ENCODE peak calls at places on chromosome 21, in six cellular contexts. One of them, this sample, is unnamed.

GRCh38 chr21:44831227-44831626 is 13.4 kb upstream of the SUMO3 start:
- DNase-seq in adrenal gland: no peak
- DNase-seq in kidney: no peak
- DNase-seq in fibroblast of villous mesenchyme: no peak
- DNase-seq in fibroblast of the aortic adventitia: no peak
- DNase-seq in body of pancreas: no peak
- DNase-seq in this sample: no peak

GRCh38 chr21:27480841-27481261 is 514.0 kb upstream of the ADAMTS5 start:
- DNase-seq in fibroblast of villous mesenchyme: peak; percentile 54
- DNase-seq in adrenal gland: no peak
- DNase-seq in kidney: no peak
- DNase-seq in body of pancreas: no peak
- DNase-seq in fibroblast of the aortic adventitia: peak; percentile 81
- DNase-seq in this sample: no peak

GRCh38 chr21:38229260-38229877 is 27.4 kb upstream of the KCNJ15 start:
- DNase-seq in fibroblast of the aortic adventitia: no peak
- DNase-seq in body of pancreas: no peak
- DNase-seq in kidney: no peak
- DNase-seq in fibroblast of villous mesenchyme: no peak
- DNase-seq in adrenal gland: no peak
- DNase-seq in this sample: no peak

GRCh38 chr21:44701541-44701940 is 4.6 kb downstream of the KRTAP10-12 start:
- DNase-seq in body of pancreas: no peak
- DNase-seq in fibroblast of the aortic adventitia: no peak
- DNase-seq in kidney: no peak
- DNase-seq in adrenal gland: no peak
- DNase-seq in fibroblast of villous mesenchyme: no peak
- DNase-seq in this sample: no peak

GRCh38 chr21:17089121-17089520 is 423.7 kb upstream of the CXADR start:
- DNase-seq in kidney: no peak
- DNase-seq in fibroblast of villous mesenchyme: peak; percentile 66
- DNase-seq in adrenal gland: no peak
- DNase-seq in body of pancreas: no peak
- DNase-seq in fibroblast of the aortic adventitia: no peak
- DNase-seq in this sample: no peak

GRCh38 chr21:45075606-45076244 is 1.3 kb downstream of the ADARB1 start:
- DNase-seq in body of pancreas: no peak
- DNase-seq in kidney: no peak
- DNase-seq in fibroblast of villous mesenchyme: peak; percentile 33
- DNase-seq in adrenal gland: no peak
- DNase-seq in fibroblast of the aortic adventitia: peak; percentile 27
- DNase-seq in this sample: no peak

GRCh38 chr21:23951251-23951650 is 1656.0 kb downstream of the MRPL39 start:
- DNase-seq in fibroblast of the aortic adventitia: peak; percentile 21
- DNase-seq in kidney: no peak
- DNase-seq in body of pancreas: no peak
- DNase-seq in adrenal gland: no peak
- DNase-seq in fibroblast of villous mesenchyme: no peak
- DNase-seq in this sample: no peak

GRCh38 chr21:43749686-43750262 is 26.3 kb downstream of the CSTB start:
- DNase-seq in body of pancreas: no peak
- DNase-seq in fibroblast of the aortic adventitia: no peak
- DNase-seq in fibroblast of villous mesenchyme: no peak
- DNase-seq in adrenal gland: no peak
- DNase-seq in kidney: peak; percentile 74
- DNase-seq in this sample: no peak

GRCh38 chr21:42311816-42312625 is 3.2 kb downstream of the TFF3 start:
- DNase-seq in adrenal gland: peak; percentile 31
- DNase-seq in body of pancreas: no peak
- DNase-seq in fibroblast of the aortic adventitia: no peak
- DNase-seq in kidney: no peak
- DNase-seq in fibroblast of villous mesenchyme: no peak
- DNase-seq in this sample: no peak

GRCh38 chr21:37748351-37748750 is 167.9 kb downstream of the KCNJ6 start:
- DNase-seq in fibroblast of the aortic adventitia: no peak
- DNase-seq in fibroblast of villous mesenchyme: no peak
- DNase-seq in body of pancreas: no peak
- DNase-seq in adrenal gland: no peak
- DNase-seq in kidney: no peak
- DNase-seq in this sample: no peak

GRCh38 chr21:43467785-43468184 is 40.9 kb upstream of the SIK1 start:
- DNase-seq in adrenal gland: no peak
- DNase-seq in fibroblast of villous mesenchyme: no peak
- DNase-seq in fibroblast of the aortic adventitia: no peak
- DNase-seq in kidney: peak; percentile 2
- DNase-seq in body of pancreas: no peak
- DNase-seq in this sample: no peak

GRCh38 chr21:38839683-38840286 is 34.1 kb downstream of the ETS2 start:
- DNase-seq in body of pancreas: no peak
- DNase-seq in adrenal gland: no peak
- DNase-seq in fibroblast of villous mesenchyme: peak; percentile 96
- DNase-seq in fibroblast of the aortic adventitia: peak; percentile 91
- DNase-seq in kidney: no peak
- DNase-seq in this sample: no peak

GRCh38 chr21:37677006-37677405 is 239.3 kb downstream of the KCNJ6 start:
- DNase-seq in fibroblast of the aortic adventitia: no peak
- DNase-seq in fibroblast of villous mesenchyme: no peak
- DNase-seq in kidney: no peak
- DNase-seq in body of pancreas: no peak
- DNase-seq in adrenal gland: no peak
- DNase-seq in this sample: no peak

GRCh38 chr21:44982558-44983244 is 42.9 kb downstream of the SLX9 start:
- DNase-seq in adrenal gland: peak; percentile 50
- DNase-seq in fibroblast of villous mesenchyme: peak; percentile 82
- DNase-seq in fibroblast of the aortic adventitia: no peak
- DNase-seq in body of pancreas: no peak
- DNase-seq in kidney: peak; percentile 78
- DNase-seq in this sample: no peak

GRCh38 chr21:44872266-44872567 is 1.3 kb downstream of the PTTG1IP start:
- DNase-seq in fibroblast of the aortic adventitia: no peak
- DNase-seq in adrenal gland: no peak
- DNase-seq in fibroblast of villous mesenchyme: no peak
- DNase-seq in kidney: no peak
- DNase-seq in body of pancreas: no peak
- DNase-seq in this sample: no peak

GRCh38 chr21:38815060-38815405 is 9.3 kb downstream of the ETS2 start:
- DNase-seq in kidney: no peak
- DNase-seq in body of pancreas: no peak
- DNase-seq in fibroblast of villous mesenchyme: no peak
- DNase-seq in fibroblast of the aortic adventitia: no peak
- DNase-seq in adrenal gland: no peak
- DNase-seq in this sample: no peak

GRCh38 chr21:28910280-28910887 is 82.3 kb downstream of the LTN1 start:
- DNase-seq in body of pancreas: no peak
- DNase-seq in fibroblast of villous mesenchyme: peak; percentile 8
- DNase-seq in fibroblast of the aortic adventitia: no peak
- DNase-seq in adrenal gland: no peak
- DNase-seq in kidney: no peak
- DNase-seq in this sample: no peak

GRCh38 chr21:42243026-42243425 is 24.1 kb downstream of the ABCG1 start:
- DNase-seq in body of pancreas: no peak
- DNase-seq in kidney: peak; percentile 32
- DNase-seq in fibroblast of the aortic adventitia: no peak
- DNase-seq in fibroblast of villous mesenchyme: no peak
- DNase-seq in adrenal gland: no peak
- DNase-seq in this sample: no peak

GRCh38 chr21:44418108-44418875 is 37.0 kb upstream of the LRRC3 start:
- DNase-seq in adrenal gland: no peak
- DNase-seq in body of pancreas: peak; percentile 9
- DNase-seq in fibroblast of the aortic adventitia: no peak
- DNase-seq in kidney: peak; percentile 60
- DNase-seq in fibroblast of villous mesenchyme: no peak
- DNase-seq in this sample: no peak

GRCh38 chr21:44051462-44051941 is 39.4 kb downstream of the TRAPPC10 start:
- DNase-seq in kidney: peak; percentile 84
- DNase-seq in fibroblast of the aortic adventitia: peak; percentile 57
- DNase-seq in adrenal gland: peak; percentile 82
- DNase-seq in fibroblast of villous mesenchyme: peak; percentile 71
- DNase-seq in body of pancreas: peak; percentile 26
- DNase-seq in this sample: no peak

GRCh38 chr21:28333455-28334108 is 659.1 kb downstream of the LTN1 start:
- DNase-seq in kidney: no peak
- DNase-seq in body of pancreas: no peak
- DNase-seq in fibroblast of the aortic adventitia: peak; percentile 78
- DNase-seq in fibroblast of villous mesenchyme: peak; percentile 87
- DNase-seq in adrenal gland: no peak
- DNase-seq in this sample: no peak

GRCh38 chr21:36384885-36385232 is 333 bp upstream of the CHAF1B start:
- DNase-seq in fibroblast of the aortic adventitia: no peak
- DNase-seq in adrenal gland: no peak
- DNase-seq in body of pancreas: no peak
- DNase-seq in fibroblast of villous mesenchyme: no peak
- DNase-seq in kidney: no peak
- DNase-seq in this sample: no peak
- H3K4me3 ChIP-seq in fibroblast of the aortic adventitia: peak overlapping the region; percentile 72
- H3K4me3 ChIP-seq in adrenal gland: no peak overlapping the region
- H3K4me3 ChIP-seq in body of pancreas: no peak overlapping the region
- H3K4me3 ChIP-seq in fibroblast of villous mesenchyme: peak overlapping the region; percentile 69
- H3K4me3 ChIP-seq in kidney: no peak overlapping the region
- H3K4me3 ChIP-seq in this sample: peak overlapping the region; percentile 58

DNA sequence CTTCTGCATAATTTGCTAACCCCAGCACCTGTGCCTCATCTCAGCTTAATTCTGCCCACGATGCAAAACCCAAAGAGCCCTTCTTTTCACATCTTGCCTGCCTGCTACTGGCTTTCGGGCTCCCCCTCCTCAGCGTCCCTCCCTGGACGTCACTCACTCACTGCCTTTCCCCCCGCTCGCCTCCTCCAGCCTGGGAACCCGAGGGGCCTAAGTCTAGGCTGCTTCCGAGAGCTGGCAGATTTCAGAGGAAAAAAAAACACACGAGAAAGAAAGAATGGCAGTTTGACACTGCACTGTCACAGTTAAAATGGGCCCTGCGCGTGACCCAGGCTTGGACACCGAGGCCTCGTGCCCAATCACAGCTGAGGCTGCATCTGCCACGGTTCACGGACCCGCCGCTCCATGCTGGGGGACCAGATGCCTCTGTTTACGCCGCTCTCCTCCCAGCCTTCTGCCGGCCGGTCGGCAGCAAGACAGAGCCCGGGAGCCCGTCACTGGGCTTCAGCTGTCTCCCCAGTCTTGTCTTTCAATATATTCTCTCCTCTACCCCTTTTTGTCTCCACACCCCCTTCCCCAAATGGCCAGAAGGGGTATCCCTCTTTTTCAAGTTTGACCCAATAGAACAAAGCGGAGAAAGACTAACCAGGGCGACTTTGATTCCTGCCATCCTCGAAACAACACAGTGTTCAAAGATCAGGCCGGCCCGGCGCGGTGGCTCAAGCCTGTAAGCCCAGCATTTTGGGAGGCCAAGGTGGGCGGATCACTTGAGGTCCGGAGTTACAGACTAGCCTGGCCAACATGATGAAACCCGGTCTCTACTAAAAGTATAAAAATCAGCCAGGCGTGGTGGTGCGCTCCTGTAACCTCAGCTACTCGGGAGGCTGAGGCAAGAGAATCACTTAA is 77.3 kb upstream of the IFNAR2 start:
- DNase-seq in body of pancreas: no peak
- DNase-seq in fibroblast of villous mesenchyme: no peak
- DNase-seq in fibroblast of the aortic adventitia: no peak
- DNase-seq in adrenal gland: no peak
- DNase-seq in kidney: no peak
- DNase-seq in this sample: no peak
- TF ChIP-seq CTCF in body of pancreas: no peak
- TF ChIP-seq CTCF in fibroblast of villous mesenchyme: no peak
- TF ChIP-seq CTCF in fibroblast of the aortic adventitia: no peak
- TF ChIP-seq CTCF in adrenal gland: no peak
- TF ChIP-seq CTCF in kidney: no peak
- TF ChIP-seq CTCF in this sample: no peak

GRCh38 chr21:34075099-34075425 is 1.7 kb downstream of the MRPS6 start:
- DNase-seq in adrenal gland: no peak
- DNase-seq in body of pancreas: no peak
- DNase-seq in fibroblast of villous mesenchyme: no peak
- DNase-seq in kidney: no peak
- DNase-seq in fibroblast of the aortic adventitia: no peak
- DNase-seq in this sample: no peak
- H3K4me3 ChIP-seq in adrenal gland: peak overlapping the region; percentile 25
- H3K4me3 ChIP-seq in body of pancreas: no peak overlapping the region
- H3K4me3 ChIP-seq in fibroblast of villous mesenchyme: peak overlapping the region; percentile 87
- H3K4me3 ChIP-seq in kidney: peak overlapping the region; percentile 78
- H3K4me3 ChIP-seq in fibroblast of the aortic adventitia: peak overlapping the region; percentile 80
- H3K4me3 ChIP-seq in this sample: peak overlapping the region; percentile 80

GRCh38 chr21:30842990-30843389 is 13.4 kb upstream of the KRTAP7-1 start:
- DNase-seq in adrenal gland: no peak
- DNase-seq in body of pancreas: no peak
- DNase-seq in kidney: no peak
- DNase-seq in fibroblast of villous mesenchyme: no peak
- DNase-seq in fibroblast of the aortic adventitia: no peak
- DNase-seq in this sample: no peak

GRCh38 chr21:30838536-30838935 is 9.0 kb upstream of the KRTAP7-1 start:
- DNase-seq in adrenal gland: no peak
- DNase-seq in fibroblast of the aortic adventitia: no peak
- DNase-seq in body of pancreas: no peak
- DNase-seq in fibroblast of villous mesenchyme: no peak
- DNase-seq in kidney: no peak
- DNase-seq in this sample: no peak

DNA sequence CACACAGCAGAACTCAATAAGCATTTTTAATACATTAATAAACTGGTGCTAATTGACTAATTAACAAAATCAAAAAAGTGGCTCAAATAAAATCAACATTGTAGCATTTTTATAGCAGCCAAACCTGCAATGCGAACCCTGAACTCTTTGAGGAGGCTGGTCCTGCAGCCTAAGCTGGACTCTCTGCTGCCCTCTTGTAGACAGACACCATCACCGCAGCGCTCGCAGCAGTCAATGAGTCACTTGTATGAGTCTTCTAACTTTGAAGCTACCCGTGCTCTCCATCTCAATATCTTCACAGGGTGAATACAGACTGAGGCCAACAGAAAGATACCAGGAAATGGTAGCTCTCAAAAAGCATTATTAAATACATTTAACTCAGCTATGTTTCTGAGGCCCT is 9.7 kb upstream of the KRTAP7-1 start:
- DNase-seq in body of pancreas: peak; percentile 52
- DNase-seq in kidney: no peak
- DNase-seq in adrenal gland: peak; percentile 6
- DNase-seq in fibroblast of the aortic adventitia: no peak
- DNase-seq in fibroblast of villous mesenchyme: no peak
- DNase-seq in this sample: no peak
- TF ChIP-seq CTCF in body of pancreas: peak; percentile 40
- TF ChIP-seq CTCF in kidney: peak; percentile 12
- TF ChIP-seq CTCF in adrenal gland: no peak
- TF ChIP-seq CTCF in fibroblast of the aortic adventitia: no peak
- TF ChIP-seq CTCF in fibroblast of villous mesenchyme: no peak
- TF ChIP-seq CTCF in this sample: no peak

DNA sequence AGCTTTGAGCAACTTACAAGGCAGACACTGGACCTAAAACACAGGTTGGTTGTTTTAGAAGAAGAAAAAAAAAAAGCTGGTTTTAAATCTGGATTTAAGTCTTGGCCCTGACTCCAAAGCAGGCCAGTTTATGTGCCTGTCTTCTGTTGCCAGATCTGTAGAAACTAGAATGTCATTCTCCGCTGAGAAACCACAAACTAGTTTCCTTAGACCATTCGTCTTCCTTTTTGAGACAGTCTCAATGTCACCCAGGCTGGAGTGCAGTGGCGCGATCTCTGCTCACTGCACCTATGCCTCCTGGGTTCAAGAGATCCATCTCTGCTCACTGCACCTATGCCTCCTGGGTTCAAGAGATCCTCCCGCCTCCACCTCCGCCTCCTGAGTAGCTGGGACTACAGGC is 33.9 kb downstream of the APP start:
- DNase-seq in fibroblast of the aortic adventitia: no peak
- DNase-seq in body of pancreas: no peak
- DNase-seq in adrenal gland: no peak
- DNase-seq in fibroblast of villous mesenchyme: no peak
- DNase-seq in kidney: no peak
- DNase-seq in this sample: no peak
- H3K4me3 ChIP-seq in fibroblast of the aortic adventitia: no peak overlapping the region
- H3K4me3 ChIP-seq in body of pancreas: no peak overlapping the region
- H3K4me3 ChIP-seq in adrenal gland: no peak overlapping the region
- H3K4me3 ChIP-seq in fibroblast of villous mesenchyme: no peak overlapping the region
- H3K4me3 ChIP-seq in kidney: no peak overlapping the region
- H3K4me3 ChIP-seq in this sample: no peak overlapping the region

This sample was measured in prostate gland.